ENCODE peak calls at places on chromosomes 7 and 10, in nine cellular contexts. L is esophagus squamous epithelium; P is left lung; J is GM20000; W is A549; E is CD8-positive, alpha-beta T cell; I is BE2C; Z is fibroblast of the aortic adventitia; H is fibroblast of villous mesenchyme. C is an unnamed sample.

GRCh38 chr7:42217053-42217452 is 20.0 kb downstream of the GLI3 start:
- DNase-seq in H (no peak), L (no peak), W (no peak), E (no peak), P (no peak), Z (no peak), J (no peak), I (no peak), C (no peak)

GRCh38 chr10:17116193-17116592 is 13.4 kb downstream of the CUBN start:
- DNase-seq in P (no peak), H (no peak), E (no peak), L (no peak), W (no peak), I (no peak), J (no peak), Z (no peak), C (no peak)

GRCh38 chr7:151375530-151376217 is 34.1 kb downstream of the NUB1 start:
- DNase-seq in W (no peak), J (no peak), Z (no peak), P (no peak), H (no peak), E (no peak), L (no peak), I (no peak), C (no peak)

GRCh38 chr10:97882142-97883091 is 32.8 kb downstream of the GOLGA7B start:
- DNase-seq in H (peak), L (no peak), W (peak), P (peak), J (no peak), I (no peak), E (no peak), Z (peak), C (no peak)

GRCh38 chr7:66697451-66698438 is 42.8 kb upstream of the RABGEF1 start:
- DNase-seq in Z (peak), P (peak), W (no peak), E (no peak), L (no peak), H (peak), I (no peak), J (no peak), C (no peak)

GRCh38 chr7:138825049-138825721 is 27.2 kb upstream of the ATP6V0A4 start:
- DNase-seq in J (no peak), P (no peak), Z (no peak), L (no peak), W (no peak), E (no peak), I (no peak), H (no peak), C (no peak)

GRCh38 chr7:116726713-116727431 is 54.9 kb downstream of the MET start:
- DNase-seq in E (no peak), W (no peak), P (no peak), J (no peak), H (peak), Z (peak), L (no peak), I (no peak), C (no peak)

GRCh38 chr10:101578803-101579515 is 9.1 kb downstream of the POLL start:
- DNase-seq in I (no peak), P (no peak), W (no peak), J (no peak), E (no peak), H (no peak), L (no peak), Z (no peak), C (no peak)

GRCh38 chr10:28711776-28712175 is 34.5 kb downstream of the BAMBI start:
- DNase-seq in L (no peak), Z (no peak), H (no peak), I (no peak), E (no peak), J (no peak), W (no peak), P (no peak), C (no peak)

GRCh38 chr10:126243976-126244375 is 144.3 kb downstream of the ADAM12 start:
- DNase-seq in H (peak), E (no peak), W (no peak), I (no peak), J (no peak), L (no peak), Z (peak), P (no peak), C (no peak)

GRCh38 chr7:140723002-140723401 is 26.5 kb downstream of the NDUFB2 start:
- DNase-seq in Z (no peak), H (no peak), E (peak), I (no peak), W (no peak), L (no peak), P (no peak), J (no peak), C (peak)

GRCh38 chr10:34139559-34139958 is 675.5 kb downstream of the PARD3 start:
- DNase-seq in J (no peak), H (peak), I (peak), L (no peak), Z (no peak), W (peak), P (no peak), E (no peak), C (no peak)

GRCh38 chr7:31788445-31788844 is 101.4 kb downstream of the PPP1R17 start:
- DNase-seq in L (no peak), I (no peak), W (no peak), E (no peak), H (no peak), Z (no peak), J (no peak), P (no peak), C (no peak)

DNA sequence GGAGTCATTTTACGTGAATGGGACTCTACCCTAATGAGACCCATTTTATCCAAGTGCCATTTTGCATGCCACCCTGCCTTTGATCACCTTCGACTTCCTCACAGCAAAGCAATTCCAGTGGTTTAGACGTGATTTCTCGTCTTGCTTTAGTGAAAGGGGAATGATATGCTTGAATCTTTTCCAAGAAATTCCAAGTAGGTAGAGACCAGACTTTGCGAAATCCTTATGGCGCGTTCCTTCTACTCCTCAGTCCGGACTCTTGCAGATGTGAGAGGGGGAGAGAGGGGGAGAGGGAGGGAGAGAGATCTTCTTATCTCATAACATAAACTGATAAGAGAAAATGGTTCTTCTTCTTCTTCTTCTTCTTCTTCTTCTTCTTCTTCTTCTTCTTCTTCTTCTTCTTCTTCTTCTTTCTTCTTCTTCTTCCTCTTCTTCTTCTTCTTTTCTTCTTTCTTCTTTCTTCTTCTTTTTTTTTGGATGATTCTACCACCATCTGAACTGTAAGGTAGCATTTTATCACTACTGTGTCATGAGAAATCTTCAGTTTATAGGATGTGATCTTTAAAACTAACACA is 878 bp downstream of the SPAG6 start:
- DNase-seq in E (no peak), I (no peak), W (no peak), L (no peak), H (no peak), P (no peak), Z (no peak), J (no peak), C (no peak)
- TF ChIP-seq CTCF in E (no peak), I (no peak), W (no peak), L (no peak), H (no peak), P (no peak), Z (no peak), J (no peak), C (no peak)

GRCh38 chr7:149748223-149748874 is 25.0 kb downstream of the ZNF467 start:
- DNase-seq in H (no peak), Z (no peak), W (peak), P (no peak), I (no peak), J (no peak), L (no peak), E (no peak), C (no peak)

GRCh38 chr7:149742075-149742701 is 31.2 kb downstream of the ZNF467 start:
- DNase-seq in J (peak), W (peak), L (no peak), E (peak), P (peak), I (peak), H (peak), Z (peak), C (peak)

GRCh38 chr7:149741629-149742028 is 31.8 kb downstream of the ZNF467 start:
- DNase-seq in W (no peak), E (no peak), H (no peak), L (no peak), Z (peak), I (peak), J (peak), P (no peak), C (no peak)

GRCh38 chr7:149743481-149743880 is 29.9 kb downstream of the ZNF467 start:
- DNase-seq in L (no peak), I (no peak), Z (peak), H (no peak), J (no peak), E (no peak), W (no peak), P (no peak), C (no peak)
- TF ChIP-seq CTCF in L (no peak), I (no peak), Z (no peak), H (no peak), J (no peak), E (no peak), W (no peak), P (no peak), C (no peak)

DNA sequence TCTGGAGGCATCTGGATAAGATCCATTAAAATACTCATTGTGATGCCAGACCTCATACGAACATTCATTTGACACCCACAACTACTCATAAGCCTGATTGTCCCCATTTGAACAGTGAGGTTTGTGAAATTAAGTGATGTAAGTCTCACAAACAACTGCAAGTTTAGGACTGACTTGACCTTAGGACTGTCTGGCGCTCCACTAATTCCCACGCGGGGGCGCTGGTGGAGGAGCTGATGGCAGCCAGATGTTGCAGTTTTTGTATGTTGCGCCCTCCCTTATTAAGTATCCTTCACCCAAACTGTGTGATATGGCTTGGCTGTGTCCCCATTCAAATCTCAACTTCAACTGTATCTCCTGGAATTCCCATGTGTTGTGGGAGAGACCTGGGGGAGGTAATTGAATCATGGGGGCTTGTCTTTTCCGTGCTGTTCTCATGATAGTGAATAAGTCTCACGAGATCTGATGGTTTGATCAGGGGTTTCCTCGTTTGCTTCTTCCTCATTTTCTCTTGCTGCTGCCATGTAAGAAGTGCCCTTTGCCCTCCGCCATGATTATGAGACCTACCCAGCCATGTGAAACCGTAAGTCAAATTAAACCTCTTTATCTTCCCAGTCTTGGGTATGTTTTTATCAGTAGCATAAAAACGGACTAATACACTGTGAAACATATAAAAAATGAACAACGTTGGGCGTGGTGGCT is 20.3 kb upstream of the TIAL1 start:
- DNase-seq in J (no peak), H (peak), Z (peak), P (no peak), L (no peak), I (no peak), W (peak), E (no peak), C (no peak)
- TF ChIP-seq CTCF in J (no peak), H (peak), Z (peak), P (no peak), L (no peak), I (no peak), W (peak), E (no peak), C (no peak)

GRCh38 chr7:10075866-10076265 is 897.8 kb upstream of the PHF14 start:
- DNase-seq in J (no peak), L (no peak), E (no peak), H (no peak), P (no peak), W (no peak), Z (no peak), I (no peak), C (no peak)
- TF ChIP-seq CTCF in J (no peak), L (no peak), E (no peak), H (no peak), P (no peak), W (no peak), Z (no peak), I (no peak), C (no peak)

DNA sequence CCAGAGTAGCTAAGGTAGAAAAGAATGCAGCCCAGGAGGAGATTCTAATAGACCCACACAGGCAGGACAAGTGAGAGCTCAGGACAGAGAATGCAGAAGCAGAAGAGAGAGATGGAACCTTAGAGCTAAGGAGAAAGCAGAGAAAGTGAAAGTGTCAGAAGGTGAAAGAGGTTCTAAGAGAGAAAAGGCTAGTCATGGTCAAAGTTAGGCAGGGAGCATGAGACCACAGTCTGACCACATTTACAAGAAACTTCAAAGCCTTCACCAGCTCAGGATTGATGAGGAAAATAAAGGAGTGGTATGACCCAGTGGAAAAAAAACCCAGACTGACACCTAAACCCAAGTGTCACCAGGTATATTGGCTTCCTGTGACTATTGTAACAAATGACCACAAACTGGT is 131.8 kb upstream of the WDR11 start:
- DNase-seq in E (no peak), J (peak), H (no peak), W (no peak), L (no peak), Z (no peak), P (no peak), I (no peak), C (no peak)
- TF ChIP-seq CTCF in E (no peak), J (no peak), H (no peak), W (no peak), L (no peak), Z (no peak), P (no peak), I (no peak), C (no peak)

GRCh38 chr7:867406-868188 is 8.8 kb upstream of the GET4 start:
- DNase-seq in W (peak), H (peak), E (no peak), J (no peak), P (no peak), L (no peak), I (no peak), Z (peak), C (no peak)
- TF ChIP-seq CTCF in W (no peak), H (no peak), E (no peak), J (no peak), P (no peak), L (no peak), I (no peak), Z (peak), C (no peak)

DNA sequence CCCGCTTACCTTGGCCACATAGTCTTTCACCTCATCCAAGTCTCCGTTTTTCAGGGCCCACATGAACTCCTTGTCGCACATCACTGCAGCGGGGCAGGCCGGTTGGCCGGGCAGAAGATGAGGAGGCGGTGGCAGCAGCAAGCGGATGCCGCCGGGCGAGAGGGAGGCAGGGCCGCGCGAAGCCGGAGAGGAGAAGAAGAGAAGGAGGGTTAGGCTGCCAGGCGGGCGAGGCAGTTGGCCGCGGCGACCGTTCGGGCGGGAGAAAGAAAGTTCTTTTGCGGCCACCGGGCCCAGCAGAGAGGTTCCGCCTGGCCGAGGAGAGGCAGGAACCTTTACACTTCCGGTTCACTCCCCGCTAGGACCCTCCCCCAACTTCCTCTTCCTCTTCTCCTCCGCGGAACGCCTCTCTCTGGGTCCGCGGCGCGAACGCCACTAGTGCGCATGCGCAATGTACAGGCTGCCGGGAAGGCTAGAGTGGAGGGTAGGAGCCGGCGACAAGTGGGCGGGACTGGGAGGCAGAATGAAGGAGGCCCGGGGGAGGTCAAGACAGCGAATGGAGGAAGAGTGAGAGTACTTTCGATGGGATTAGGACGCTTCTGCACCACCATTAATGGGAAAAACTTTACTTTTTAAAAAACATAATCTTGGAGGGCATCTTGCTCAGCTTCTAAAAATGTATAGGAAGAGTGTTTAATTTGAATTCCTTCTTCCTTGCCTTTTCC is at the start of gene MTPN:
- DNase-seq in Z (peak), L (peak), W (peak), I (peak), H (peak), J (peak), E (peak), P (peak), C (peak)
- TF ChIP-seq CTCF in Z (no peak), L (no peak), W (no peak), I (no peak), H (no peak), J (no peak), E (no peak), P (no peak), C (no peak)

GRCh38 chr10:33066558-33067236 is 108.7 kb upstream of the ITGB1 start:
- DNase-seq in E (no peak), J (no peak), P (no peak), Z (peak), H (peak), I (no peak), L (no peak), W (peak), C (no peak)
- TF ChIP-seq CTCF in E (no peak), J (no peak), P (peak), Z (peak), H (peak), I (peak), L (no peak), W (peak), C (no peak)

GRCh38 chr7:44922351-44922694 is 37.0 kb upstream of the PURB start:
- DNase-seq in E (no peak), P (no peak), I (no peak), J (no peak), H (no peak), Z (no peak), W (no peak), L (no peak), C (no peak)
- TF ChIP-seq CTCF in E (peak), P (peak), I (no peak), J (no peak), H (no peak), Z (no peak), W (no peak), L (no peak), C (peak)

C was measured in CD4-positive, alpha-beta T cell.